ENCODE peak calls at places on chromosome 13, in five cellular contexts. E is H1, C is IMR-90, G is H9, Z is neuronal stem cell. R is an unnamed sample.

GRCh38 chr13:75787249-75787940 is 151.3 kb downstream of the LMO7 start:
- DNase-seq in C (peak; percentile 79), Z (no peak), E (no peak), G (no peak), R (peak; percentile 64)

GRCh38 chr13:45522571-45522970 is 57.8 kb downstream of the COG3 start:
- DNase-seq in G (no peak), E (no peak), Z (no peak), C (peak; percentile 18), R (no peak)

GRCh38 chr13:82758056-82758455 is 1124.2 kb downstream of the SLITRK1 start:
- DNase-seq in Z (no peak), G (peak; percentile 81), E (peak; percentile 77), C (peak; percentile 17), R (no peak)

GRCh38 chr13:113112893-113113845 is 7.6 kb downstream of the F7 start:
- DNase-seq in G (no peak), Z (no peak), E (no peak), C (no peak), R (no peak)

GRCh38 chr13:46354143-46355087 is 32.6 kb downstream of the RUBCNL start:
- DNase-seq in Z (no peak), G (no peak), C (peak; percentile 88), E (no peak), R (peak; percentile 31)

GRCh38 chr13:37646531-37646930 is 48.0 kb upstream of the POSTN start:
- DNase-seq in Z (no peak), G (no peak), E (no peak), C (no peak), R (peak; percentile 35)

GRCh38 chr13:95677564-95678386 is 836 bp downstream of the DNAJC3 start:
- DNase-seq in E (no peak), G (peak; percentile 47), Z (peak; percentile 38), C (peak; percentile 23), R (peak; percentile 38)

GRCh38 chr13:113774177-113775107 is 15.4 kb downstream of the TMEM255B start:
- DNase-seq in C (peak; percentile 19), G (no peak), Z (no peak), E (no peak), R (no peak)

GRCh38 chr13:76383671-76384461 is 502.3 kb downstream of the KCTD12 start:
- DNase-seq in G (no peak), Z (no peak), E (no peak), C (peak; percentile 94), R (no peak)

GRCh38 chr13:94343243-94343585 is 136.3 kb downstream of the DCT start:
- DNase-seq in G (no peak), E (no peak), Z (peak; percentile 43), C (peak; percentile 52), R (no peak)

GRCh38 chr13:44305845-44306244 is 67.8 kb upstream of the SERP2 start:
- DNase-seq in Z (peak; percentile 6), C (peak; percentile 67), E (no peak), G (no peak), R (no peak)

GRCh38 chr13:101930331-101930730 is 471.5 kb downstream of the FGF14 start:
- DNase-seq in G (no peak), C (peak; percentile 12), E (no peak), Z (no peak), R (no peak)

GRCh38 chr13:25738342-25738771 is 313.5 kb downstream of the SHISA2 start:
- DNase-seq in Z (no peak), C (no peak), E (no peak), G (no peak), R (no peak)

GRCh38 chr13:113442354-113442984 is 10.8 kb downstream of the ADPRHL1 start:
- DNase-seq in C (no peak), G (no peak), Z (no peak), E (no peak), R (no peak)

GRCh38 chr13:51246411-51247298 is 24.5 kb downstream of the FAM124A start:
- DNase-seq in C (no peak), E (no peak), Z (no peak), G (no peak), R (no peak)

GRCh38 chr13:113064534-113065405 is 40.8 kb upstream of the F7 start:
- DNase-seq in G (no peak), E (no peak), C (peak; percentile 60), Z (no peak), R (peak; percentile 6)

GRCh38 chr13:94195715-94196114 is 283.8 kb downstream of the DCT start:
- DNase-seq in E (no peak), Z (no peak), C (peak; percentile 96), G (no peak), R (no peak)

GRCh38 chr13:82358284-82358683 is 1524.0 kb downstream of the SLITRK1 start:
- DNase-seq in Z (no peak), C (no peak), G (no peak), E (no peak), R (no peak)

GRCh38 chr13:113296842-113297369 is at the start of gene LAMP1:
- DNase-seq in E (peak; percentile 92), C (peak; percentile 97), G (peak; percentile 98), Z (peak; percentile 99), R (peak; percentile 99)

GRCh38 chr13:114166381-114167131 is 12.5 kb upstream of the CFAP97D2 start:
- DNase-seq in G (no peak), Z (no peak), E (no peak), C (no peak), R (no peak)

GRCh38 chr13:77375554-77375953 is 48.7 kb upstream of the MYCBP2 start:
- DNase-seq in G (no peak), E (no peak), Z (no peak), C (no peak), R (no peak)

GRCh38 chr13:28458604-28459003 is 36.3 kb downstream of the FLT1 start:
- DNase-seq in C (no peak), Z (no peak), E (no peak), G (no peak), R (no peak)

GRCh38 chr13:111011899-111012298 is 97.0 kb upstream of the ANKRD10 start:
- DNase-seq in C (no peak), G (no peak), E (no peak), Z (no peak), R (no peak)

GRCh38 chr13:60562081-60562764 is 165.2 kb downstream of the TDRD3 start:
- DNase-seq in E (no peak), Z (no peak), C (peak; percentile 10), G (no peak), R (peak; percentile 71)

GRCh38 chr13:25502551-25502950 is 130.8 kb downstream of the ATP8A2 start:
- DNase-seq in G (no peak), E (no peak), Z (no peak), C (no peak), R (no peak)

GRCh38 chr13:72920097-72920496 is 138.2 kb downstream of the PIBF1 start:
- DNase-seq in C (peak; percentile 11), E (no peak), Z (no peak), G (no peak), R (no peak)

GRCh38 chr13:41213316-41213715 is 18.9 kb upstream of the KBTBD7 start:
- DNase-seq in C (no peak), Z (no peak), G (no peak), E (no peak), R (peak; percentile 67)

GRCh38 chr13:46176756-46177155 is 5.2 kb downstream of the LCP1 start:
- DNase-seq in C (no peak), G (no peak), Z (no peak), E (no peak), R (no peak)

GRCh38 chr13:39855236-39855635 is 199.8 kb downstream of the COG6 start:
- DNase-seq in E (no peak), G (no peak), Z (no peak), C (no peak), R (no peak)

GRCh38 chr13:113596321-113597200 is 12.0 kb downstream of the TFDP1 start:
- DNase-seq in Z (no peak), E (no peak), C (no peak), G (peak; percentile 14), R (no peak)

GRCh38 chr13:91647361-91647970 is 249.0 kb downstream of the GPC5 start:
- DNase-seq in E (peak; percentile 41), G (peak; percentile 82), C (peak; percentile 12), Z (peak; percentile 15), R (peak; percentile 24)

GRCh38 chr13:40484981-40485380 is 181.5 kb downstream of the FOXO1 start:
- DNase-seq in C (no peak), Z (no peak), E (no peak), G (no peak), R (no peak)

GRCh38 chr13:40681341-40682051 is 15.1 kb upstream of the FOXO1 start:
- DNase-seq in C (no peak), E (no peak), Z (no peak), G (peak; percentile 39), R (peak; percentile 35)

GRCh38 chr13:76385606-76386005 is 500.6 kb downstream of the KCTD12 start:
- DNase-seq in E (no peak), C (no peak), Z (no peak), G (no peak), R (no peak)

GRCh38 chr13:73417012-73417615 is 358.3 kb downstream of the KLF5 start:
- DNase-seq in Z (no peak), E (no peak), G (no peak), C (no peak), R (peak; percentile 15)

GRCh38 chr13:20940083-20940482 is 37.5 kb upstream of the XPO4 start:
- DNase-seq in E (no peak), G (no peak), C (peak; percentile 83), Z (no peak), R (peak; percentile 99)
- H3K27ac ChIP-seq in E (no peak overlapping the region), G (no peak overlapping the region), C (no peak overlapping the region), Z (no peak overlapping the region), R (no peak overlapping the region)

DNA sequence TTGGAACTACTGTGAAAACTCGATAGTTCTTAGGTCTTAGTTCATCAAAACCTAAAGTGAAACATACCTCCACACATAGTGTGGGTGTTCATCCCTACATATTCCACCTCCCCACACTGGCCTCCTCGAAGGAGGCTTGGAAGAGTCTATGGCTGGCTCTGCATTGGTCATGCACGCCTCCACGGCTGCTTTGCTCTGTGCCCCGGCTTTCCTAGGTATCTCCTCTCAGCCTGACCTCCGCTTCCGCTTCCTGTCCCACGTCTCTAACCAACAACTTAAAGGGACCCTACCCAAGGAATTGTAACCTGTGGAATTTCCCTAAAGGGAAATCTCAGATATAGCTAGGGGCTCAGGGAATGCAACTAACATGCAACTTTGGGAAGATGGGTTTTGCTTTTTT is 79.7 kb upstream of the MBNL2 start:
- DNase-seq in G (peak; percentile 52), E (no peak), Z (no peak), C (no peak), R (peak; percentile 71)
- H4K91ac ChIP-seq in G (no peak overlapping the region), E (no peak overlapping the region), Z (no peak overlapping the region), C (peak overlapping the region; percentile 64), R (peak overlapping the region; percentile 93)

DNA sequence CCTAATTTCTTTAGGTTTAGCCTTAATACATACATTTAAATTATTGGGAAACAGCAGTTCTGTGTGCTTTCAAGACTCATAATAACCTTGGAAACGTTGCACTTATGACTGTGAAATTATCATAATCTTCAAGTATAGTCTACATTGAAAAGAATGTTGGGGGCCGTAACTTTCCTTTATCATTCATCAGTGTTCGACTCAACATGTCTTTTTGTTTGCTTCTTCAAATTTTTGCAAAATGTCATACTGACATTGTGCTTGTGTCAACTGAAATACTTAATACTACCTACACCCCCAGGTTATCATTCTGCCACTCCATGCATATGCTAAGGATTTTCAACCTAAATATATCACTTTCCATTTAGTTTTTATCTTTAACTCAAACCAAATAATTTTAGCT is 1562.9 kb downstream of the OLFM4 start:
- DNase-seq in C (no peak), Z (no peak), E (no peak), G (no peak), R (no peak)
- H3K27ac ChIP-seq in C (no peak overlapping the region), Z (no peak overlapping the region), E (no peak overlapping the region), G (no peak overlapping the region), R (no peak overlapping the region)

GRCh38 chr13:30120133-30120822 is 187.1 kb downstream of the KATNAL1 start:
- DNase-seq in E (no peak), C (no peak), Z (no peak), G (no peak), R (no peak)
- H4K91ac ChIP-seq in E (no peak overlapping the region), C (no peak overlapping the region), Z (no peak overlapping the region), G (no peak overlapping the region), R (peak overlapping the region; percentile 99)

R was measured in trophoblast cell.